ENCODE peak calls at places on chromosomes 1 and 21, in five cellular contexts. Z is hepatocyte, C is fibroblast of lung, P is heart left ventricle, D is lower lobe of right lung. F is an unnamed sample.

GRCh38 chr1:50369830-50370229 is 53.4 kb downstream of the DMRTA2 start:
- DNase-seq in Z (no peak), C (no peak), P (no peak), D (no peak), F (peak)

GRCh38 chr1:143698016-143698415 is 273.8 kb downstream of the FAM72C start:
- DNase-seq in Z (no peak), C (no peak), P (no peak), D (peak), F (peak)

GRCh38 chr1:108120163-108120562 is 80.0 kb downstream of the SLC25A24 start:
- DNase-seq in Z (no peak), C (no peak), P (no peak), D (no peak), F (no peak)

GRCh38 chr1:108716437-108717230 is 3.9 kb downstream of the FNDC7 start:
- DNase-seq in Z (no peak), C (peak), P (no peak), D (no peak), F (no peak)

GRCh38 chr1:160325252-160325651 is 17.8 kb downstream of the COPA start:
- DNase-seq in Z (no peak), C (no peak), P (no peak), D (no peak), F (no peak)

GRCh38 chr1:16208270-16208987 is 4.0 kb downstream of the ARHGEF19 start:
- DNase-seq in Z (peak), C (peak), P (no peak), D (no peak), F (peak)

GRCh38 chr1:79052829-79053449 is 46.4 kb upstream of the ADGRL4 start:
- DNase-seq in Z (no peak), C (no peak), P (no peak), D (no peak), F (no peak)

GRCh38 chr1:167665469-167665868 is 35.4 kb downstream of the RCSD1 start:
- DNase-seq in Z (no peak), C (no peak), P (no peak), D (no peak), F (peak)

GRCh38 chr1:153728305-153729066 is 636 bp downstream of the INTS3 start:
- DNase-seq in Z (peak), C (peak), P (peak), D (peak), F (peak)

GRCh38 chr21:42567861-42568260 is 54.2 kb downstream of the SLC37A1 start:
- DNase-seq in Z (no peak), C (no peak), P (no peak), D (peak), F (no peak)

GRCh38 chr1:72281637-72282270 is 585 bp downstream of the NEGR1 start:
- DNase-seq in Z (no peak), C (no peak), P (no peak), D (no peak), F (peak)

GRCh38 chr1:147072371-147073061 is 99.8 kb downstream of the PRKAB2 start:
- DNase-seq in Z (peak), C (no peak), P (no peak), D (no peak), F (no peak)

GRCh38 chr1:156004843-156005593 is 15.7 kb downstream of the SSR2 start:
- DNase-seq in Z (no peak), C (no peak), P (no peak), D (no peak), F (no peak)

GRCh38 chr1:37238376-37239224 is 204.3 kb upstream of the GRIK3 start:
- DNase-seq in Z (no peak), C (no peak), P (no peak), D (no peak), F (peak)

GRCh38 chr1:50978144-50978851 is 8.3 kb downstream of the CDKN2C start:
- DNase-seq in Z (peak), C (peak), P (peak), D (peak), F (peak)

GRCh38 chr21:22710725-22711124 is 1712.5 kb downstream of the NCAM2 start:
- DNase-seq in Z (no peak), C (no peak), P (no peak), D (no peak), F (no peak)

GRCh38 chr1:36733748-36734147 is 251.0 kb upstream of the CSF3R start:
- DNase-seq in Z (no peak), C (no peak), P (no peak), D (no peak), F (no peak)

GRCh38 chr1:111197598-111198289 is 2.7 kb downstream of the DENND2D start:
- DNase-seq in Z (no peak), C (peak), P (no peak), D (no peak), F (no peak)

GRCh38 chr1:196143602-196144342 is 464.5 kb downstream of the KCNT2 start:
- DNase-seq in Z (no peak), C (no peak), P (no peak), D (no peak), F (peak)

GRCh38 chr1:221912230-221912629 is 170.3 kb upstream of the DUSP10 start:
- DNase-seq in Z (no peak), C (peak), P (no peak), D (no peak), F (peak)

GRCh38 chr1:119679223-119679622 is 31.2 kb upstream of the ZNF697 start:
- DNase-seq in Z (no peak), C (no peak), P (no peak), D (no peak), F (no peak)

GRCh38 chr1:172902861-172903381 is 147.8 kb downstream of the TNFSF18 start:
- DNase-seq in Z (no peak), C (peak), P (no peak), D (no peak), F (peak)

DNA sequence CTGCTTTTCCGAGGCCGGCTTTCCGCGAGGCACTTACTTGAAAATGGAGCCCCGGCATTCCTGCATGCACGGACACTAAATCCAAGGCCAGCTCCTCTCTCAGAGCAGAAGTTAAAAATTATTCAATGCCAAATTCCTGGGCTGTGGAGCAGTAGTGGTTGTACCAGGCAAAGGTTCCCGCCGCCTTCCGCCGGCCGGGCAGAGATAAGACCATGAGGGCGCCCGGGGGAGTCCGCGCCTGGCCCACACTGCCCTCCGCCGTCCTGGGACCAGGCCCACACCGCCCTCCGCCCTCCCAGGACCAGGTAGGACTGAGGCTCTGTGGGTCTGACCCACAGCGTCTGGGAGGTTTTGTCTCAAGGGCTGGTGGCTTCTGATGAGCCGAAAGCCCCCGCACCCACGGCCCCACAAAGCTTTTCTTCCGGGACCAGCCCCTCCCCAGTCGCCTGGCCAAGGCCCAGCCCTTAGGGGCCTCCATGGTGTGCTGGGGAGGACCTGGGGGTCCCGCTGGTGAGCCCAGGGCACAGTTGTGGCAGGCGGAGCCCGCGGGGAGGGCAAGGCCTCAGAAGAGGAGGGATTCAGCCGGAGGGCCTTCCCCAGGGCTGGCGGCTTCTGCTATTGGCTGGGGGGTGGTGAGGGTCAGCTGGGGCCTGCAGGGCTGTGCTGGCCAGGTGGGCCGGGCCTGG is 12.7 kb upstream of the C1orf159 start:
- DNase-seq in Z (no peak), C (no peak), P (no peak), D (no peak), F (no peak)
- TF ChIP-seq CTCF in Z (no peak), C (no peak), P (no peak), D (no peak), F (no peak)

DNA sequence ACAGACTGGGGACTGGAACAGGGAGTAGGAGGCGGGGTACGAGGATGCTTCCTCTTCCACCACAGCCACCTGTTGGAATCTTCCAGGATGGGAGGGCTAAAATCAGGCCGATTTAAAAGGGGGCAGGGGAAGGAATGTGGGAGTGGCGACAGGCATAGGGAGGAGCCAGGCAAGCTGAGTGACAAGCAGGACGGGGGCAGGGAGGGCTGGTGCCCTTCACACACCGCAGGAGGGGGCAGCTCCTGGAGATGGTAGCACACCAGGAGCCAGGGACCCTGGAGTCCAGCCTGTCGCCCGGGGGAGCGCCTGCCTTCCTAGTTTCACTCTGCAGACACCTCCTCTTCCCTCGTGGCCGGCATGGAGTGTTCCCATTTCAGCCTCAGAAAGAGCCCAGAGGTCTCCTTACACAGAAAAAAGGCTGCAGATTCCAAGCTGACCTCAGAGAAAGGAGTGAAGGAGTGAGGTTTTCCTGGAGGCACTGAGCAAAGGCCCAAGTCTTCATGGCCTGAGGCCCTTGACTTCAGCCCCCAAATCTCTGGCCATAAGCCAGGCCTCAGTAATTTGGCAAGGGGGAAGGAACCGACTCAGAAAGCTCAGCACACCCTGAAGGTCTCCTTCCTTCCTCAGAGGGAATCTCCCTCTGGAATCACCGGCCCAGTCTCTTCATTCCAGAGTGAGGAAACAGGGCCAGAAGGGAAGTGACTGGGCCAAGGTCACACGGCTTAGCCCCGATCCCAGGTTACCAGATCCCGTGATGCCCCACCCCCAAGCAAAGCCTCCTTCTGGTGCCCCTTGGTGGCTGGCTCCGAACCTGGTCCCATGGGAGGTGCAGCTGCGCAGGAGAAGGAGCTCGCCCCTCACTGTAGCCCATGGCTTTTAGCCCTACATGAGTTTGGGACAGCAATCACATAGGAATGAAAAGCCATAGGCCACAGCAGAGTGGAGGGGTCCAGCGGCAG is 8.1 kb downstream of the BLACAT1 start:
- DNase-seq in Z (no peak), C (peak), P (no peak), D (no peak), F (no peak)
- H3K4me3 ChIP-seq in Z (no peak), C (no peak), P (no peak), D (peak), F (no peak)

GRCh38 chr21:39312112-39313041 is 1.1 kb downstream of the BRWD1 start:
- DNase-seq in Z (peak), C (peak), P (peak), D (peak), F (peak)

GRCh38 chr21:39314155-39315027 is 959 bp upstream of the BRWD1 start:
- DNase-seq in Z (peak), C (peak), P (peak), D (peak), F (peak)

GRCh38 chr21:39313042-39313456 is 383 bp downstream of the BRWD1 start:
- DNase-seq in Z (no peak), C (peak), P (peak), D (no peak), F (no peak)

GRCh38 chr21:39315603-39316002 is 2.2 kb upstream of the BRWD1 start:
- DNase-seq in Z (no peak), C (no peak), P (no peak), D (no peak), F (no peak)

GRCh38 chr21:39313457-39314154 is at the start of gene BRWD1:
- DNase-seq in Z (peak), C (peak), P (peak), D (peak), F (peak)
- TF ChIP-seq CTCF in Z (peak), C (no peak), P (peak), D (peak), F (no peak)

GRCh38 chr1:100538935-100539835 is 1.2 kb downstream of the GPR88 start:
- DNase-seq in Z (peak), C (peak), P (no peak), D (peak), F (no peak)

GRCh38 chr1:100536031-100536430 is 1.9 kb upstream of the GPR88 start:
- DNase-seq in Z (no peak), C (no peak), P (no peak), D (no peak), F (no peak)

GRCh38 chr1:100543640-100544039 is 5.7 kb downstream of the GPR88 start:
- DNase-seq in Z (no peak), C (no peak), P (no peak), D (peak), F (no peak)

GRCh38 chr1:100542264-100542663 is 4.3 kb downstream of the GPR88 start:
- DNase-seq in Z (no peak), C (no peak), P (no peak), D (no peak), F (no peak)

GRCh38 chr1:100539836-100540536 is 2.0 kb downstream of the GPR88 start:
- DNase-seq in Z (peak), C (peak), P (no peak), D (peak), F (peak)
- H3K4me3 ChIP-seq in Z (peak), C (peak), P (peak), D (peak), F (peak)

DNA sequence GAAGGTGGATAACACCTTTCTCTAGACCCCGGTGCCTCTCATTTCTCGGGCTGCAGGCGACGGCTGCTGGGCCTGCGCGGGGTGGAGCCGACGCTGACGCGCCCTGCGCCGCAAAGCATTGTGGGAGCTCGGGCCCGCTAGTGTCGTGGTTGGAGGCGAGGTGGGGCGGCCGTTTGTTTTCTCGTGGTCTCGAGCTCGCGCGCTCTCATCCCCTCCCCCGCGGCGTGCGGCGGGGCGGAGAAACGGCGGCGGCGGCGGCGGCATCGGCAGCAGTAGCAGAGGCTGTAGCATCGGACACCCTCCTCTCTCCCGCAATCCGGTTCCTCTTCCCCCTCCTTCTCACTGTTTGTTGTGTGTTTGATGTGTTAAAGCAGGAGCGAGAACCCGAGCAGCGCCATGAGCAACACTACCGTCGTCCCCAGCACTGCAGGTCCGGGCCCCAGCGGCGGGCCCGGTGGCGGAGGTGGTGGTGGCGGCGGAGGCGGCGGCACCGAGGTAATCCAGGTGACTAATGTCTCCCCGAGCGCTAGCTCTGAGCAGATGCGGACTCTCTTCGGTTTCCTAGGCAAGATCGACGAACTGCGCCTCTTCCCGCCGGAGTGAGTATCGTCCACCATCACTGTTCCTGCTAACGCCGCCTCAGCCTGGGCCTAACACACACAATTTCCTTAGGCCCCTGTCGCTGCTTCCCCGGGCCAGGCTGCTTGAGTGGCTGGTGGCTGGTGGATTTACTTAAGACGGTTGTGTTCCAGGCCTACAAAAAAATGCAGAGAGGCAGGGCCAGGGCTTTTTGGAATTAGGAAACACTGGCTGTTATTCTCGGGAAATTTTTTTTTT is at the start of gene SRSF11:
- DNase-seq in Z (peak), C (peak), P (peak), D (peak), F (peak)
- TF ChIP-seq CTCF in Z (no peak), C (no peak), P (no peak), D (no peak), F (no peak)

DNA sequence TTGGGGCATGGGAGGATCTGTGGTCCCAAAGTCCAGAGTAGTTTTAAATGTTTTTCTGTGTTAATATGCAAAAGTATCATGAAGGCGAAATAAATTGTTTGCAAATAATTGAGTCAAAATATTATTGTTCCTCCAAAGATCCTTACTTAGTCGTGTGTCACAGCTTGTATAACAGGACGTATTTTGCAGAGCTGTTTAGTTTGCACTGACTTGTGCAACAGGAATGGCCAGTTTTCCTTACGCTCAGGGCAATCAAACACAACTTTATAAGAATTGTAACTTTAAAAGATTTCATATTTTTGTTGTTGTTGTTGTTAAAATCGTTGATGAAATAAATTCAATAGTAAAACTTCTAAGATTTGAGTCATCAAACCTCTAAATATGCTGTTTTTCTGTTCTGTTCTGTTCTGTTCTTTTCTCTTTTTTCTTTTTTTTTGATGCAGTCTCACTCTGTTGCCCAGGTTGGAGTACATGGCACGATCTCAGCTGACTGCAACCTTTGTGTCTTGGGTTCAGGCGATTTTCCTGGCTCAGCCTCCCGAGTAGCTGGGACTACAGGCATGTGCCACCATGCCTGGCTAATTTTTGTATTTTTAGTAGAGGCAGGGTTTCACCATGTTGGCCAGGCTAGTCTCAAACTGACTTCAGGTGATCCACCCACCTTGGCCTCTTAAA is 60.6 kb downstream of the UCK2 start:
- DNase-seq in Z (no peak), C (no peak), P (no peak), D (no peak), F (no peak)
- H3K4me3 ChIP-seq in Z (no peak), C (no peak), P (no peak), D (no peak), F (no peak)

GRCh38 chr1:101436100-101436511 is 199.3 kb downstream of the S1PR1 start:
- DNase-seq in Z (no peak), C (no peak), P (no peak), D (no peak), F (no peak)
- TF ChIP-seq CTCF in Z (no peak), C (no peak), P (no peak), D (no peak), F (no peak)

GRCh38 chr1:145720878-145721671 is 1.8 kb downstream of the CD160 start:
- DNase-seq in Z (peak), C (peak), P (peak), D (peak), F (peak)
- H3K4me3 ChIP-seq in Z (no peak), C (no peak), P (no peak), D (peak), F (peak)

GRCh38 chr1:204714861-204715511 is 29.4 kb upstream of the LRRN2 start:
- DNase-seq in Z (no peak), C (no peak), P (no peak), D (no peak), F (no peak)
- TF ChIP-seq CTCF in Z (no peak), C (no peak), P (no peak), D (no peak), F (no peak)